ENCODE peak calls at places on chromosomes 3 and 15, in ten cellular contexts. P is GM12878, Q is stomach, X is A549, M is tibial nerve, Z is sigmoid colon, A is suprapubic skin, N is esophagus muscularis mucosa, G is ovary, V is upper lobe of left lung. R is an unnamed sample.

GRCh38 chr15:42108189-42108588 is 13.8 kb upstream of the PLA2G4D start:
- DNase-seq in Q (no peak), G (no peak), A (no peak), Z (no peak), P (no peak), M (no peak), V (no peak), X (no peak), N (no peak), R (no peak)

GRCh38 chr3:188006726-188007393 is 147.1 kb upstream of the LPP start:
- DNase-seq in X (peak), M (no peak), A (no peak), P (no peak), V (peak), G (no peak), N (no peak), Z (no peak), Q (no peak), R (no peak)

GRCh38 chr15:75578206-75578947 is 738 bp downstream of the PTPN9 start:
- DNase-seq in P (no peak), N (no peak), V (peak), Q (peak), X (peak), M (no peak), A (no peak), G (peak), Z (no peak), R (peak)

GRCh38 chr3:178404966-178405365 is 131.3 kb upstream of the KCNMB2 start:
- DNase-seq in A (no peak), N (no peak), Q (no peak), Z (no peak), M (no peak), X (no peak), V (no peak), P (no peak), G (no peak), R (no peak)

GRCh38 chr3:16026753-16027152 is 147.7 kb upstream of the GALNT15 start:
- DNase-seq in M (no peak), Z (no peak), V (no peak), N (no peak), Q (no peak), A (no peak), G (no peak), X (no peak), P (no peak), R (no peak)

GRCh38 chr3:156770699-156771414 is 55.3 kb upstream of the LEKR1 start:
- DNase-seq in P (no peak), V (no peak), Q (no peak), X (no peak), M (no peak), N (no peak), A (no peak), Z (no peak), G (no peak), R (no peak)

GRCh38 chr15:65583701-65584100 is 27.2 kb downstream of the INTS14 start:
- DNase-seq in V (no peak), Q (no peak), P (peak), G (no peak), X (no peak), Z (no peak), N (no peak), M (no peak), A (no peak), R (peak)

GRCh38 chr3:31392568-31392967 is 140.2 kb upstream of the STT3B start:
- DNase-seq in P (peak), N (no peak), Q (no peak), M (no peak), A (no peak), V (no peak), Z (no peak), G (no peak), X (no peak), R (no peak)

GRCh38 chr15:73383310-73384185 is 14.8 kb upstream of the HCN4 start:
- DNase-seq in V (no peak), Z (peak), M (no peak), X (no peak), N (no peak), A (no peak), G (no peak), P (no peak), Q (no peak), R (no peak)

GRCh38 chr15:64182859-64183258 is 20.0 kb upstream of the PPIB start:
- DNase-seq in A (no peak), N (no peak), X (no peak), G (no peak), Z (no peak), V (no peak), M (no peak), P (no peak), Q (no peak), R (no peak)

GRCh38 chr15:41940441-41940857 is 31.9 kb downstream of the EHD4 start:
- DNase-seq in V (no peak), Q (no peak), P (no peak), N (no peak), A (peak), G (no peak), M (no peak), Z (no peak), X (peak), R (no peak)

GRCh38 chr3:147649475-147649874 is 240.3 kb downstream of the ZIC1 start:
- DNase-seq in V (no peak), A (no peak), G (no peak), Z (no peak), P (no peak), X (no peak), N (no peak), Q (no peak), M (no peak), R (no peak)

GRCh38 chr3:177615015-177615414 is 417.7 kb upstream of the TBL1XR1 start:
- DNase-seq in Z (peak), X (peak), Q (peak), M (peak), A (no peak), N (peak), G (peak), P (no peak), V (no peak), R (peak)

GRCh38 chr3:159265705-159266104 is 463.9 kb downstream of the MFSD1 start:
- DNase-seq in Z (no peak), P (no peak), N (no peak), Q (no peak), A (no peak), V (no peak), G (no peak), M (no peak), X (no peak), R (no peak)
- TF ChIP-seq EP300 in Z (no peak), P (no peak), N (no peak), Q (no peak), A (no peak), V (no peak), G (no peak), M (no peak), X (no peak), R (no peak)

GRCh38 chr15:48628832-48629231 is 16.7 kb downstream of the FBN1 start:
- DNase-seq in M (no peak), Z (no peak), G (no peak), Q (no peak), P (no peak), V (no peak), A (no peak), X (no peak), N (no peak), R (no peak)

GRCh38 chr15:48627260-48627969 is 18.1 kb downstream of the FBN1 start:
- DNase-seq in Z (no peak), A (no peak), V (no peak), P (no peak), N (no peak), M (no peak), Q (no peak), X (no peak), G (no peak), R (no peak)

GRCh38 chr15:48632651-48633050 is 12.9 kb downstream of the FBN1 start:
- DNase-seq in V (no peak), P (no peak), Q (no peak), M (no peak), G (no peak), N (no peak), Z (no peak), A (no peak), X (no peak), R (no peak)

GRCh38 chr15:48631191-48631770 is 14.2 kb downstream of the FBN1 start:
- DNase-seq in Q (no peak), V (no peak), G (no peak), A (no peak), N (no peak), M (no peak), Z (no peak), P (no peak), X (no peak), R (no peak)

DNA sequence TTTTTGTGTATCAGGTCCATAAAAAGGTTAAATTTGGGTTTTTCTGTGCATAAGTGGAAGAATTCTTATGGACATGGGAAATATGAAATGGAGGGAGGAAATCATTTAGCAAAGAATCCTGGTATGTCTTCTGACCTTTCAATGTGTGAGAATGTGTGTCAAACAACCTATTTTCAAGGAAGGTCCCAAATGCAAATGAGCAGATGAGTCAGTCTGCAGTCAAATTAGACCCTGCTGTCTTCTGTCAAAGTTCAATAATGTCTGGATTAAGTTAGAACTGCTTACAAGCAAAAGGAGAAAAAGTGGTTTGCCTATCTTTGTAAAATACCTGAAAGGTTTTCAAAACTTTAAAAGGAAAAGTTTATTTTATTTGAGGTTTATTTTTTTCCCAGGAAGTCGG is 15.3 kb downstream of the FBN1 start:
- DNase-seq in M (no peak), N (no peak), A (no peak), V (no peak), X (no peak), Z (no peak), P (no peak), G (no peak), Q (no peak), R (no peak)
- H3K27ac ChIP-seq in M (no peak), N (peak), A (no peak), V (no peak), X (no peak), Z (no peak), P (no peak), G (no peak), Q (no peak), R (no peak)

GRCh38 chr3:165800970-165801369 is 36.3 kb downstream of the BCHE start:
- DNase-seq in X (no peak), M (no peak), Q (no peak), N (no peak), V (no peak), P (no peak), A (no peak), Z (no peak), G (no peak), R (no peak)
- TF ChIP-seq EP300 in X (no peak), M (no peak), Q (no peak), N (no peak), V (no peak), P (no peak), A (no peak), Z (no peak), G (no peak), R (no peak)

DNA sequence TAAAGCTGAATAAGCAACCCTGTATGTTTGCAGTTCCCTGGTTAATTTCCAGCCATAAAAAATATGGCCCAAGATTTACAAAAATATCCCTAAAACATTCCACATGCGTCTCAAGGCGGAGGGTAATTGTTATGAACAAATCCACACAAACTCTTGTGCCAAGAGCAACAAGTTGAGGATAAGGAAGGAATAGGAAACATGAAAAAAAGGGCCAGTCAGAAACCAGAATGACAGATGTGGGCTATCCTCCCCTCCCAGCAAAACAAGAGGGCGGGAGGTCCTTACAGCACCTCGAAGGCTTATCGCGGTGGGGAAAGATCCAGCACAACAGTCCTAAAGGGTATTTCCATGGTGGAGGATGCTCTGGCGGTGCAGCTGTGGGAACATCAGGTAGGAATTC is 155.6 kb upstream of the HES1 start:
- DNase-seq in G (no peak), X (no peak), Z (no peak), A (no peak), Q (no peak), P (no peak), M (no peak), N (peak), V (no peak), R (no peak)
- H3K27ac ChIP-seq in G (no peak), X (no peak), Z (no peak), A (no peak), Q (no peak), P (no peak), M (peak), N (no peak), V (no peak), R (no peak)

R was measured in transverse colon.